ENCODE peak calls at places on chromosome 18, in seven cellular contexts. Q is CD4-positive, CD25-positive, alpha-beta regulatory T cell; I is sigmoid colon; X is naive thymus-derived CD4-positive, alpha-beta T cell; L is cardiac muscle cell; F is neural progenitor cell; E is brain microvascular endothelial cell. A is an unnamed sample.

GRCh38 chr18:12308386-12309100 is 502 bp downstream of the TUBB6 start:
- DNase-seq in Q (no peak), I (peak; percentile 95), X (no peak), L (peak; percentile 80), F (peak; percentile 87), E (peak; percentile 70), A (peak; percentile 65)

GRCh38 chr18:35736696-35737095 is 155.2 kb downstream of the GALNT1 start:
- DNase-seq in Q (no peak), I (no peak), X (no peak), L (no peak), F (no peak), E (no peak), A (no peak)

GRCh38 chr18:71899707-71900483 is 644.2 kb downstream of the CBLN2 start:
- DNase-seq in Q (no peak), I (no peak), X (no peak), L (peak; percentile 5), F (no peak), E (no peak), A (no peak)

GRCh38 chr18:64987096-64987495 is 763.7 kb upstream of the CDH7 start:
- DNase-seq in Q (no peak), I (no peak), X (no peak), L (no peak), F (no peak), E (no peak), A (no peak)

GRCh38 chr18:54750350-54750749 is 77.9 kb upstream of the RAB27B start:
- DNase-seq in Q (no peak), I (no peak), X (no peak), L (no peak), F (peak; percentile 31), E (no peak), A (no peak)

GRCh38 chr18:74283255-74283554 is 8.6 kb downstream of the CYB5A start:
- DNase-seq in Q (no peak), I (no peak), X (no peak), L (no peak), F (no peak), E (no peak), A (no peak)

GRCh38 chr18:57533399-57533884 is 53.1 kb downstream of the FECH start:
- DNase-seq in Q (no peak), I (no peak), X (no peak), L (peak; percentile 46), F (peak; percentile 54), E (peak; percentile 12), A (no peak)

GRCh38 chr18:64513401-64513800 is 364.5 kb upstream of the LINC00305 start:
- DNase-seq in Q (no peak), I (no peak), X (no peak), L (peak; percentile 24), F (no peak), E (no peak), A (no peak)

GRCh38 chr18:3612315-3612714 is 162.3 kb downstream of the TGIF1 start:
- DNase-seq in Q (no peak), I (peak; percentile 37), X (no peak), L (no peak), F (peak; percentile 31), E (no peak), A (no peak)

GRCh38 chr18:45588284-45588683 is 27.0 kb upstream of the SLC14A2 start:
- DNase-seq in Q (no peak), I (no peak), X (no peak), L (no peak), F (no peak), E (no peak), A (no peak)

GRCh38 chr18:3130344-3130743 is 89.4 kb downstream of the MYOM1 start:
- DNase-seq in Q (no peak), I (no peak), X (no peak), L (no peak), F (no peak), E (no peak), A (no peak)

GRCh38 chr18:6543330-6543908 is 128.7 kb upstream of the L3MBTL4 start:
- DNase-seq in Q (no peak), I (no peak), X (no peak), L (peak; percentile 57), F (peak; percentile 42), E (no peak), A (no peak)

GRCh38 chr18:72460210-72460680 is 83.9 kb downstream of the CBLN2 start:
- DNase-seq in Q (no peak), I (no peak), X (no peak), L (no peak), F (no peak), E (no peak), A (no peak)

GRCh38 chr18:31720867-31721266 is 36.5 kb upstream of the B4GALT6 start:
- DNase-seq in Q (no peak), I (no peak), X (no peak), L (no peak), F (no peak), E (no peak), A (no peak)

GRCh38 chr18:31723998-31724711 is 36.5 kb downstream of the SLC25A52 start:
- DNase-seq in Q (no peak), I (peak; percentile 65), X (no peak), L (no peak), F (no peak), E (no peak), A (peak; percentile 23)

GRCh38 chr18:31722369-31722957 is 38.1 kb upstream of the B4GALT6 start:
- DNase-seq in Q (peak; percentile 15), I (peak; percentile 84), X (peak; percentile 33), L (peak; percentile 80), F (peak; percentile 81), E (peak; percentile 89), A (peak; percentile 49)

GRCh38 chr18:31721596-31721995 is 37.2 kb upstream of the B4GALT6 start:
- DNase-seq in Q (no peak), I (no peak), X (no peak), L (no peak), F (no peak), E (no peak), A (no peak)

DNA sequence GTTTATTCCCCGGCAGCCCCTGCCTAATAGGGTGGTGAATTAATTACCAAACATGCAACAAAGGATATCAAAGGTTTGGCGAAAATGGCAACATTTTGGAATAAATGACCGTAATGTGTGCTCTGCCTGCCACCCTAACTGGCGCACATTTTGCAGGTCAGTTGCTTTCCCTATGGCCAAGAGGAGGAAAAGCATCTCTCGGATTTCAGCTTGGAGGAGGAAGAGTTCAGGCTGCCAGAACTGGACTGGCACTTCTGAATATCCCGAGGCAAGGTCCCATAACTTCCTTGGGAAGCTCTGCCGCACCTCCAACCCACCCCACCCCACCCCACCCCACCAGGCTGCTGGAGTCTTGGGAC is 37.1 kb downstream of the SLC25A52 start:
- DNase-seq in Q (no peak), I (no peak), X (no peak), L (no peak), F (no peak), E (no peak), A (no peak)
- H3K4me3 ChIP-seq in Q (no peak overlapping the region), I (peak overlapping the region; percentile 64), X (no peak overlapping the region), L (no peak overlapping the region), F (no peak overlapping the region), E (peak overlapping the region; percentile 57), A (peak overlapping the region; percentile 78)

GRCh38 chr18:41324020-41324791 is 630.8 kb upstream of the PIK3C3 start:
- DNase-seq in Q (no peak), I (no peak), X (no peak), L (no peak), F (no peak), E (no peak), A (no peak)

GRCh38 chr18:41326311-41326710 is 628.7 kb upstream of the PIK3C3 start:
- DNase-seq in Q (no peak), I (no peak), X (no peak), L (no peak), F (no peak), E (peak; percentile 50), A (no peak)

GRCh38 chr18:41323044-41323443 is 632.0 kb upstream of the PIK3C3 start:
- DNase-seq in Q (no peak), I (no peak), X (no peak), L (no peak), F (no peak), E (no peak), A (no peak)

GRCh38 chr18:41320090-41320489 is 634.9 kb upstream of the PIK3C3 start:
- DNase-seq in Q (no peak), I (no peak), X (no peak), L (no peak), F (no peak), E (no peak), A (no peak)

GRCh38 chr18:41324934-41325333 is 630.1 kb upstream of the PIK3C3 start:
- DNase-seq in Q (no peak), I (no peak), X (no peak), L (no peak), F (no peak), E (no peak), A (no peak)
- H3K27ac ChIP-seq in Q (no peak overlapping the region), I (no peak overlapping the region), X (no peak overlapping the region), L (no peak overlapping the region), F (no peak overlapping the region), E (no peak overlapping the region), A (no peak overlapping the region)

DNA sequence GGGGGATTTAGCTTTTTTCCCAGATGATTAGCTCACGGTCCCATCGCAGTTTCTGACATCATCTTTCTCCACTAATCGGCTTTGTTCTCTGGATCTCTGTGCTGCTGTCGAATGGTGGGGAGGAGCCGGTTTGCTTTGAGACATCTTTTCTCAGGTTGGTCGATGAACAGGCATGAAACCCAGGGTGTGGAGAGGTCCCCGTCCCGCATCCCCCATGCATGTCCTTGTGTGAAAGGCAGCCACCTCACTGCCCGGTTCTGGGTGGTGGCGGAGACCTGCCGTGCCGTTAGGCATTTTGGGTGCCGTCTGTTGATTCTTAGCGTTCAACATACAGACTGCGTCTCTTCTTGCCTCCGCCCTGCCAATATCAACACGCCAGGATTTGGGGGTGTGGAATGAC is 57.8 kb downstream of the CTDP1 start:
- DNase-seq in Q (no peak), I (peak; percentile 39), X (no peak), L (no peak), F (no peak), E (no peak), A (no peak)
- H3K36me3 ChIP-seq in Q (peaks cover 90% of the 10 kb centered on the region), I (peaks cover 45% of the 10 kb centered on the region), X (peaks cover 95% of the 10 kb centered on the region), L (peaks cover 2% of the 10 kb centered on the region), F (peaks cover 3% of the 10 kb centered on the region), E (peaks cover 54% of the 10 kb centered on the region), A (no peaks in the 10 kb centered on the region)

DNA sequence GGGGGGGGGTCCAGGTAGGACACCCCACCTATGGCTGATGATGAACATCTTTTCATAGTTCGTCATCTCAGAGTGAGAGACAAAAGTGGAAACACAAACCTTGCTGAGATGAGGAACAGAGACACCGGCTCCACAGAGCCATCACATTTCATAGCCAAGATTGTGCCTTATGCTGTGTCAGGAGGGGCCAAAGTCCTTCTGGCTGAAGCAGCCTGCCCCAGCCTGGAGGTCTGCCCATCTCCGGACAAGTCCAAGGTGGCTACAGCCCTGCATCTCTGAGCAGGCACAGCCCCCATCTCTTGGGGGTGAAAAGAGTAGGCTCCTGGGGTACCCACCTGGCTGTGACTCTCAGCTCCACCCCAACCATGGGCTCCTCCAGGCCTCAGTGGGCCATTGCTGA is 70.3 kb downstream of the ZBTB7C start:
- DNase-seq in Q (no peak), I (no peak), X (no peak), L (no peak), F (no peak), E (no peak), A (no peak)
- H3K4me3 ChIP-seq in Q (no peak overlapping the region), I (no peak overlapping the region), X (no peak overlapping the region), L (no peak overlapping the region), F (no peak overlapping the region), E (no peak overlapping the region), A (no peak overlapping the region)

DNA sequence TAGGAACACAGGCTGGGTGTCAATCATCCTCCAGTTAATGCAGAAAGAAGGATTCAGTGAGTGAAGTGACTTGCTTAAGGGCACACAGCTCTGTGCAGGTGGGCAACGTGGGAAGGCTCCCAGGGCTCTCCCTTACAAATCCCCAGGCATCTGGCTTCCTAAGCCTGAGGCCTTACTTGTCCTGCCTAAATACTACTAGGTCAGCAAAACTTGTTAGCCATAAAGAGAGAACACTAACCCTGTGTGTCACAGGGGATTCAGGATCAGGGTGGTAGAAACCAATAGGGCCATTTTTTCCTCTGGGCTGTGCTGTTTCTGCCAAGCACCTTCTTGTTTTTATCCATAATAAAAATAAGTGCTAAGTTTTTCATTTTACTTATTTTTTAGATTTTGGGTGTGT is 55.0 kb downstream of the GATA6 start:
- DNase-seq in Q (no peak), I (no peak), X (no peak), L (no peak), F (no peak), E (no peak), A (no peak)
- H3K27ac ChIP-seq in Q (no peak overlapping the region), I (no peak overlapping the region), X (no peak overlapping the region), L (no peak overlapping the region), F (no peak overlapping the region), E (no peak overlapping the region), A (no peak overlapping the region)

A was measured in gastrocnemius medialis.